ENCODE peak calls at places on chromosomes 16 and 17, in ten cellular contexts. H, W, B, Q, K, U, G, F, O and V are unnamed samples.

GRCh38 chr17:8147805-8148404 is 4.3 kb downstream of the PER1 start:
- DNase-seq in H (no peak), W (no peak), B (no peak), Q (no peak), K (no peak), U (no peak), G (no peak), F (no peak), O (no peak), V (no peak)

GRCh38 chr16:85286970-85287814 is 174.9 kb upstream of the CIBAR2 start:
- DNase-seq in H (no peak), W (no peak), B (peak), Q (peak), K (no peak), U (peak), G (no peak), F (no peak), O (peak), V (no peak)

GRCh38 chr16:47136101-47136820 is 7.5 kb downstream of the NETO2 start:
- DNase-seq in H (no peak), W (no peak), B (peak), Q (peak), K (no peak), U (no peak), G (no peak), F (no peak), O (no peak), V (no peak)

GRCh38 chr17:81097943-81098308 is 63.0 kb downstream of the BAIAP2 start:
- DNase-seq in H (no peak), W (no peak), B (no peak), Q (peak), K (no peak), U (no peak), G (no peak), F (no peak), O (no peak), V (no peak)

GRCh38 chr17:41987642-41988041 is 21.0 kb downstream of the CNP start:
- DNase-seq in H (no peak), W (no peak), B (no peak), Q (peak), K (no peak), U (peak), G (no peak), F (no peak), O (no peak), V (no peak)

GRCh38 chr16:83187404-83187803 is 560.6 kb downstream of the CDH13 start:
- DNase-seq in H (peak), W (no peak), B (no peak), Q (no peak), K (no peak), U (no peak), G (peak), F (peak), O (peak), V (no peak)

GRCh38 chr17:496761-497586 is 144.4 kb upstream of the RPH3AL start:
- DNase-seq in H (no peak), W (no peak), B (no peak), Q (no peak), K (no peak), U (no peak), G (no peak), F (no peak), O (no peak), V (no peak)

GRCh38 chr16:88902744-88903143 is 36.3 kb upstream of the PABPN1L start:
- DNase-seq in H (no peak), W (no peak), B (no peak), Q (no peak), K (no peak), U (no peak), G (no peak), F (no peak), O (no peak), V (no peak)

GRCh38 chr17:45320349-45320930 is 3.6 kb upstream of the MAP3K14 start:
- DNase-seq in H (no peak), W (no peak), B (no peak), Q (no peak), K (no peak), U (no peak), G (no peak), F (no peak), O (peak), V (no peak)